ENCODE peak calls at places on chromosome 16, in ten cellular contexts. X, J, C, H, W, G, K, V, S and F are unnamed samples. For H3K9me3, the result is how much of the 10 kb centered on the place peaks cover.

GRCh38 chr16:83732536-83732935 is 75.2 kb upstream of the HSBP1 start:
- DNase-seq in X (no peak), J (no peak), C (no peak), H (no peak), W (no peak), G (no peak), K (no peak), V (peak), S (no peak), F (no peak)

GRCh38 chr16:67723151-67723915 is 4.2 kb upstream of the GFOD2 start:
- DNase-seq in X (no peak), J (no peak), C (no peak), H (no peak), W (no peak), G (no peak), K (no peak), V (no peak), S (no peak), F (no peak)

GRCh38 chr16:25034916-25035315 is 19.7 kb upstream of the ARHGAP17 start:
- DNase-seq in X (no peak), J (no peak), C (no peak), H (no peak), W (no peak), G (no peak), K (no peak), V (no peak), S (no peak), F (no peak)

GRCh38 chr16:78629173-78629572 is 529.7 kb downstream of the WWOX start:
- DNase-seq in X (no peak), J (no peak), C (no peak), H (no peak), W (no peak), G (no peak), K (no peak), V (no peak), S (no peak), F (no peak)

GRCh38 chr16:12089492-12090161 is 113.1 kb downstream of the SNX29 start:
- DNase-seq in X (no peak), J (peak), C (peak), H (no peak), W (peak), G (peak), K (no peak), V (peak), S (no peak), F (no peak)

GRCh38 chr16:87303431-87303930 is 13.7 kb downstream of the C16orf95 start:
- DNase-seq in X (no peak), J (no peak), C (no peak), H (no peak), W (no peak), G (no peak), K (no peak), V (no peak), S (no peak), F (no peak)

GRCh38 chr16:31118223-31119155 is 1.0 kb downstream of the KAT8 start:
- DNase-seq in X (no peak), J (no peak), C (no peak), H (no peak), W (no peak), G (peak), K (no peak), V (no peak), S (no peak), F (no peak)

GRCh38 chr16:51544850-51545467 is 393.9 kb upstream of the SALL1 start:
- DNase-seq in X (no peak), J (no peak), C (no peak), H (no peak), W (no peak), G (no peak), K (no peak), V (no peak), S (no peak), F (no peak)

GRCh38 chr16:1029259-1029545 is 43.3 kb upstream of the SSTR5 start:
- DNase-seq in X (no peak), J (no peak), C (no peak), H (no peak), W (no peak), G (no peak), K (no peak), V (no peak), S (no peak), F (no peak)

GRCh38 chr16:56192644-56192960 is 1.3 kb downstream of the GNAO1 start:
- DNase-seq in X (no peak), J (no peak), C (no peak), H (no peak), W (no peak), G (no peak), K (no peak), V (no peak), S (no peak), F (no peak)

GRCh38 chr16:69322343-69322742 is 8.0 kb downstream of the PDF start:
- DNase-seq in X (no peak), J (no peak), C (peak), H (no peak), W (no peak), G (no peak), K (no peak), V (peak), S (no peak), F (no peak)

GRCh38 chr16:49623501-49624266 is 232.2 kb downstream of the ZNF423 start:
- DNase-seq in X (no peak), J (no peak), C (no peak), H (no peak), W (no peak), G (no peak), K (no peak), V (peak), S (no peak), F (no peak)

GRCh38 chr16:24270721-24271120 is 14.6 kb downstream of the CACNG3 start:
- DNase-seq in X (no peak), J (no peak), C (no peak), H (no peak), W (no peak), G (no peak), K (no peak), V (no peak), S (no peak), F (no peak)

GRCh38 chr16:77732241-77732946 is 10.1 kb downstream of the NUDT7 start:
- DNase-seq in X (no peak), J (no peak), C (no peak), H (no peak), W (no peak), G (peak), K (no peak), V (no peak), S (no peak), F (no peak)

GRCh38 chr16:1066584-1067172 is 5.9 kb upstream of the SSTR5 start:
- DNase-seq in X (no peak), J (no peak), C (no peak), H (no peak), W (no peak), G (no peak), K (no peak), V (no peak), S (no peak), F (no peak)

GRCh38 chr16:9177861-9178260 is 86.4 kb downstream of the HAPSTR1 start:
- DNase-seq in X (no peak), J (no peak), C (no peak), H (no peak), W (no peak), G (no peak), K (no peak), V (no peak), S (no peak), F (no peak)

GRCh38 chr16:85056211-85056748 is 28.7 kb downstream of the KIAA0513 start:
- DNase-seq in X (no peak), J (no peak), C (peak), H (no peak), W (no peak), G (peak), K (no peak), V (no peak), S (no peak), F (no peak)
- TF ChIP-seq CTCF in X (no peak), J (peak), C (peak), H (no peak), W (no peak), G (peak), K (no peak), V (peak), S (no peak), F (no peak)

GRCh38 chr16:88999457-89000206 is 22.6 kb upstream of the CBFA2T3 start:
- DNase-seq in X (no peak), J (no peak), C (no peak), H (peak), W (no peak), G (peak), K (no peak), V (no peak), S (no peak), F (no peak)

GRCh38 chr16:89000207-89000959 is 23.4 kb upstream of the CBFA2T3 start:
- DNase-seq in X (no peak), J (no peak), C (no peak), H (peak), W (no peak), G (no peak), K (no peak), V (no peak), S (no peak), F (no peak)

GRCh38 chr16:89003831-89004208 is 26.8 kb upstream of the CBFA2T3 start:
- DNase-seq in X (no peak), J (no peak), C (no peak), H (no peak), W (no peak), G (no peak), K (no peak), V (no peak), S (no peak), F (no peak)

GRCh38 chr16:89002851-89003830 is 26.1 kb upstream of the CBFA2T3 start:
- DNase-seq in X (no peak), J (no peak), C (no peak), H (no peak), W (no peak), G (no peak), K (no peak), V (no peak), S (no peak), F (no peak)

DNA sequence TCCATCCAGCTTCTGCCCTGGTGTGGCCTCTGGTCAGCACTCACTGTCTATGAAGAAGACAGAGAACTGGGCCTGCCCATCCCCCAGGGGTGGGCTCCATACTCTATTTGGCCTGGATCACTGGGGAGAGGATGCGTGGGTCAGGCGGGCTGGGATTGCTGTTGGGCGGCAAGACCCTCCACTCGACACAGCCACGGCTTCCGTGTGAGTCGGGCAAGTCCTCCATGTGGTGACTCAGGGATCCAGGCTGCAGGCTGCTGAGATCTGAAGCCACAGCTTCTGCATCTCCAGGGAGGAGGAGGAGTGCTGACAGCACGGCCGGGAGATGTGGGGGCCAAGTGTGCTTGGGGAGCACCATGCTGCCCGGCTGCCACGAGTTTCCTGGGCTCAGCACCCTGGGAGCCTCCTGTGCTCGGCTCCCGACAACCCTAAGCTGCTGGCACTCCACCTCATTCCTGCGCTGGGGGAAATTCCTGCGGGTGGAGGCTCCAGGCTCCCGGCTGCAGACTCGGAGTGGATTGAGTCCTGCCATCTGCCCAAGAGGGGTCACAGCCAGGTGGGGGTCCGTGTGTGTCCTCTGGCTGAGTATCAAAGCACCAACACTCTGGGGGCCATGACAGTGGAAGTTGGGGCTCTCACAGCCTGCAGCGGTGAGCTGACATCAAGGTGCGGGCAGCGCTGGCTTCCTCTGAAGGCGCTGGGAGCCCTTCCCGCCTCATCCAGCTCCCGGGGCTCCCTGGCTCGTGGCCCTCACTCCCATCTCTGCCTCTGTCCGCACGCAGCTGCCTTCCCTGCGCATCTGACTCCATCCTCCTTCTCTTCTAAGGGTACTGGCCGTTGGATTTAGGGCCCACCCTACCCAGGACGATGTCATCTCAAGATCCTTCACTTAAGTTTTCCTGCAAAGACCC is 24.4 kb upstream of the CBFA2T3 start:
- DNase-seq in X (no peak), J (no peak), C (no peak), H (no peak), W (no peak), G (peak), K (no peak), V (no peak), S (no peak), F (no peak)
- H3K9me3 ChIP-seq in X (under half), J (under half), C (under half), H (under half), W (under half), G (under half), K (under half), V (under half), S (under half), F (under half)

GRCh38 chr16:88319116-88319965 is 63.4 kb upstream of the ZNF469 start:
- DNase-seq in X (no peak), J (no peak), C (no peak), H (no peak), W (no peak), G (no peak), K (no peak), V (no peak), S (no peak), F (no peak)

GRCh38 chr16:88317619-88317977 is 65.2 kb upstream of the ZNF469 start:
- DNase-seq in X (no peak), J (no peak), C (peak), H (peak), W (no peak), G (peak), K (no peak), V (no peak), S (no peak), F (no peak)

GRCh38 chr16:88318521-88318920 is 64.2 kb upstream of the ZNF469 start:
- DNase-seq in X (no peak), J (no peak), C (peak), H (no peak), W (no peak), G (no peak), K (no peak), V (no peak), S (no peak), F (no peak)

GRCh38 chr16:88316941-88317618 is 65.7 kb upstream of the ZNF469 start:
- DNase-seq in X (no peak), J (no peak), C (no peak), H (peak), W (no peak), G (no peak), K (no peak), V (no peak), S (no peak), F (no peak)

GRCh38 chr16:88318091-88318494 is 64.7 kb upstream of the ZNF469 start:
- DNase-seq in X (no peak), J (no peak), C (no peak), H (no peak), W (no peak), G (no peak), K (no peak), V (no peak), S (no peak), F (no peak)
- TF ChIP-seq CTCF in X (no peak), J (no peak), C (no peak), H (no peak), W (no peak), G (no peak), K (no peak), V (no peak), S (no peak), F (no peak)

GRCh38 chr16:35452471-35452870 is 1993.1 kb downstream of the TP53TG3F start:
- DNase-seq in X (no peak), J (no peak), C (no peak), H (no peak), W (no peak), G (no peak), K (no peak), V (no peak), S (no peak), F (no peak)

GRCh38 chr16:35447010-35447558 is 1987.7 kb downstream of the TP53TG3F start:
- DNase-seq in X (no peak), J (no peak), C (no peak), H (no peak), W (no peak), G (no peak), K (no peak), V (no peak), S (no peak), F (no peak)

GRCh38 chr16:35450648-35451047 is 1991.2 kb downstream of the TP53TG3F start:
- DNase-seq in X (no peak), J (no peak), C (no peak), H (no peak), W (no peak), G (no peak), K (no peak), V (no peak), S (no peak), F (no peak)

DNA sequence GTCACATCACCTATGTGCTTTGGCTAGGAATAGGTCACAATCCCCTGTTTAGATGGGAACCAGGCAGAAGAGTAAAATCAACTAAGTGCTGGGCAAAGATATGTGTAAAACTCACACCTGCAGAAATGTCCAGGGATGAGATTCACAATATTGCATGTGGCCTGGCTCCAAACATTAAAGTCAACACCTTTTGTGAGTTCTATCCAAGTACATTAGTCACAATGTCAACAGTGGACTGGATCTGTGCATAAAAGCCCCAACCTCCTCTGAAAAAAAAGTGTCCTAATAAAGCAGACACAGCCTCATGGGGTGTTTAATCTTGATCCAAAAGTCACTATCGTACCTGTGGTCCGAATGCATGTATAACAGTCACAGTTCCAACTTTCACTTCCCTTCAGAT is 1990.3 kb downstream of the TP53TG3F start:
- DNase-seq in X (no peak), J (no peak), C (no peak), H (no peak), W (no peak), G (no peak), K (no peak), V (no peak), S (no peak), F (no peak)
- H3K9me3 ChIP-seq in X (under half), J (under half), C (under half), H (under half), W (under half), G (under half), K (under half), V (under half), S (under half), F (under half)

GRCh38 chr16:52914428-52914827 is 138.3 kb downstream of the CHD9NB start:
- DNase-seq in X (no peak), J (no peak), C (no peak), H (no peak), W (no peak), G (no peak), K (no peak), V (no peak), S (no peak), F (no peak)
- TF ChIP-seq CTCF in X (no peak), J (no peak), C (no peak), H (no peak), W (no peak), G (no peak), K (no peak), V (no peak), S (no peak), F (no peak)

GRCh38 chr16:3281222-3281621 is 2.1 kb upstream of the ZNF263 start:
- DNase-seq in X (no peak), J (no peak), C (no peak), H (no peak), W (no peak), G (no peak), K (no peak), V (no peak), S (no peak), F (no peak)

GRCh38 chr16:3283525-3284447 is 495 bp downstream of the ZNF263 start:
- DNase-seq in X (peak), J (no peak), C (no peak), H (peak), W (no peak), G (no peak), K (no peak), V (no peak), S (no peak), F (peak)

GRCh38 chr16:3282747-3283524 is at the start of gene ZNF263:
- DNase-seq in X (peak), J (peak), C (peak), H (peak), W (peak), G (peak), K (peak), V (peak), S (peak), F (peak)

GRCh38 chr16:3282103-3282746 is 1.1 kb upstream of the ZNF263 start:
- DNase-seq in X (no peak), J (no peak), C (no peak), H (no peak), W (no peak), G (peak), K (no peak), V (no peak), S (peak), F (no peak)

GRCh38 chr16:3285131-3285530 is 1.8 kb downstream of the ZNF263 start:
- DNase-seq in X (no peak), J (no peak), C (no peak), H (no peak), W (no peak), G (no peak), K (no peak), V (no peak), S (no peak), F (no peak)
- H3K9me3 ChIP-seq in X (under half), J (under half), C (under half), H (under half), W (under half), G (under half), K (under half), V (under half), S (half or more), F (under half)

GRCh38 chr16:2474877-2475412 is at the start of gene TBC1D24:
- DNase-seq in X (peak), J (peak), C (peak), H (peak), W (peak), G (peak), K (peak), V (peak), S (peak), F (peak)

GRCh38 chr16:2473425-2473926 is 1.5 kb upstream of the TBC1D24 start:
- DNase-seq in X (no peak), J (no peak), C (no peak), H (no peak), W (no peak), G (no peak), K (no peak), V (no peak), S (peak), F (no peak)

GRCh38 chr16:2472885-2473284 is 1.8 kb downstream of the NTN3 start:
- DNase-seq in X (no peak), J (no peak), C (no peak), H (no peak), W (no peak), G (no peak), K (peak), V (no peak), S (no peak), F (no peak)

GRCh38 chr16:2475413-2476344 is 752 bp downstream of the TBC1D24 start:
- DNase-seq in X (peak), J (no peak), C (no peak), H (no peak), W (peak), G (no peak), K (no peak), V (no peak), S (peak), F (no peak)

DNA sequence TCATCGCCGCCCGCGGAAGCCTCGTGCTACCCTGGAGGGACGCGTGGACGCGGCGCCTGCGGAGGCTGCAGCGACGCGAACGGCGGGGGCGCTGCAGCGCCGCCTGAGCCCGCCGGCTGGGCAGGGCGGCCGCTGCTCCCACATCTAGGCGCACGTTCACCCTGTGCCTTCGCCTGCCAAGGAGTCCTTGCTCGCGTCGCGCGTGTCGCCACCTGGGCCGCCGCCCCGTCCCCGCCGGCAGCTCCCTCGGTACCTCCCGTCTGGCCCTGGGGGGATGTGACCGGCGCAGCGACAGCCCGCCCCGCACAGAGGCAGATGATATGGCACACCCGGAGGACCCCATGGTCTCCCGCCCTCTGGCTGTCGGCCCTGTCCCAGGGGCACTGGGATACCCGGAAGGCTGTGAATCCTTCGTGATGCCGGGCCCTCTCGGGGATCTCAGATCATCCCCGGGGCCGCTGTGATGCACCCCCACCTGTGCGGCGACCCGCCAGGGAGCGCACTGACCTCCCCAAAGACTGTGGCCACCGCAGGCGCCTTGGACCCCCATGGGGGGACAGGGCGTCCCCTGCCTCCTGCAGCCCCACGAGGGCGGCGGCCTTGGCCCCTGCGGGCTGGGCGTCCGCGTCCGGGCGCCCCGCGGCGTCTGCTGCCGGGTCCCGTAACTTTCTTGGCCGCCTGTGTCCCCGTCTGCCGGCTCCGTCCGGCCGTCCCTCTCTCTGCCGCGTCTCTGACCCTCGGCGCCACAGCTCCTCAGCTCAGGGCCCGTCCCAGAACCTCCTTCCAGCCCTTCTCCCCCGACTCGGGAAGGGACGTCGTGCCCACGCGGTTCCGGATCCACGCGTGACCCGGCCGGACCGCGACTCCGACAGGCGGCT is 689 bp upstream of the TBC1D24 start:
- DNase-seq in X (peak), J (peak), C (peak), H (peak), W (peak), G (peak), K (peak), V (no peak), S (peak), F (no peak)
- TF ChIP-seq CTCF in X (peak), J (no peak), C (peak), H (peak), W (peak), G (peak), K (peak), V (peak), S (peak), F (peak)